ENCODE peak calls at places on chromosomes 1 and 21, in seven cellular contexts. W is neuronal stem cell, J is trophoblast cell, V is mesenchymal stem cell, L is IMR-90, F is mesendoderm, P is H1. N is an unnamed sample. For H3K4me1, the result is how much of the 10 kb centered on the place peaks cover.

GRCh38 chr1:37391181-37391949 is 83.0 kb upstream of the ZC3H12A start:
- DNase-seq in W (no peak), J (no peak), V (no peak), L (no peak), F (peak), P (no peak), N (peak)

GRCh38 chr1:115302390-115302961 is 35.6 kb downstream of the NGF start:
- DNase-seq in W (no peak), J (no peak), V (peak), L (peak), F (peak), P (no peak), N (no peak)

GRCh38 chr1:5640845-5641244 is 351.4 kb downstream of the NPHP4 start:
- DNase-seq in W (peak), J (no peak), V (no peak), L (no peak), F (peak), P (no peak), N (peak)

GRCh38 chr1:43247256-43247921 is 22.4 kb upstream of the TMEM125 start:
- DNase-seq in W (no peak), J (no peak), V (no peak), L (no peak), F (no peak), P (no peak), N (no peak)

GRCh38 chr1:84998642-84999280 is 1.8 kb upstream of the MCOLN2 start:
- DNase-seq in W (peak), J (no peak), V (peak), L (peak), F (peak), P (no peak), N (no peak)

GRCh38 chr21:34802180-34802899 is 133.5 kb downstream of the CLIC6 start:
- DNase-seq in W (no peak), J (peak), V (no peak), L (no peak), F (no peak), P (no peak), N (no peak)

GRCh38 chr21:26845750-26846035 is 484 bp upstream of the ADAMTS1 start:
- DNase-seq in W (no peak), J (no peak), V (no peak), L (no peak), F (no peak), P (no peak), N (no peak)

GRCh38 chr1:90821793-90822359 is 104.8 kb upstream of the BARHL2 start:
- DNase-seq in W (no peak), J (no peak), V (no peak), L (no peak), F (no peak), P (no peak), N (no peak)

GRCh38 chr1:100719490-100719889 is at the start of gene VCAM1:
- DNase-seq in W (peak), J (no peak), V (peak), L (peak), F (peak), P (peak), N (peak)

GRCh38 chr1:156661932-156662587 is 15.1 kb downstream of the NES start:
- DNase-seq in W (no peak), J (no peak), V (peak), L (peak), F (peak), P (no peak), N (no peak)

GRCh38 chr1:224205438-224205840 is 22.4 kb downstream of the DEGS1 start:
- DNase-seq in W (no peak), J (peak), V (peak), L (peak), F (no peak), P (no peak), N (no peak)

GRCh38 chr21:45488839-45489479 is 53.3 kb downstream of the SLC19A1 start:
- DNase-seq in W (no peak), J (no peak), V (no peak), L (no peak), F (no peak), P (peak), N (peak)

GRCh38 chr1:107196973-107197562 is 56.2 kb downstream of the NTNG1 start:
- DNase-seq in W (peak), J (no peak), V (no peak), L (peak), F (peak), P (no peak), N (peak)

GRCh38 chr1:43799656-43800629 is 92.6 kb downstream of the ST3GAL3 start:
- DNase-seq in W (no peak), J (no peak), V (peak), L (peak), F (no peak), P (no peak), N (no peak)

GRCh38 chr1:221708076-221708571 is 33.8 kb downstream of the DUSP10 start:
- DNase-seq in W (no peak), J (peak), V (peak), L (no peak), F (no peak), P (no peak), N (no peak)

GRCh38 chr1:50332941-50333594 is 90.2 kb downstream of the DMRTA2 start:
- DNase-seq in W (peak), J (peak), V (peak), L (peak), F (peak), P (peak), N (peak)

GRCh38 chr1:116841569-116842364 is 67.9 kb upstream of the PTGFRN start:
- DNase-seq in W (no peak), J (no peak), V (no peak), L (no peak), F (no peak), P (no peak), N (no peak)

GRCh38 chr1:214549604-214550338 is 1.6 kb downstream of the PTPN14 start:
- DNase-seq in W (no peak), J (no peak), V (peak), L (peak), F (peak), P (no peak), N (no peak)

GRCh38 chr1:21664806-21665588 is 4.2 kb downstream of the RAP1GAP start:
- DNase-seq in W (no peak), J (no peak), V (no peak), L (no peak), F (no peak), P (no peak), N (no peak)

GRCh38 chr1:66940968-66941367 is 16.2 kb downstream of the MIER1 start:
- DNase-seq in W (no peak), J (no peak), V (no peak), L (peak), F (no peak), P (no peak), N (no peak)

GRCh38 chr1:61851235-61851634 is 109.0 kb downstream of the PATJ start:
- DNase-seq in W (no peak), J (no peak), V (no peak), L (no peak), F (peak), P (no peak), N (no peak)

GRCh38 chr1:200919386-200919785 is 24.7 kb downstream of the INAVA start:
- DNase-seq in W (no peak), J (no peak), V (no peak), L (no peak), F (no peak), P (no peak), N (no peak)

GRCh38 chr1:34131396-34132160 is 33.5 kb downstream of the CSMD2 start:
- DNase-seq in W (no peak), J (no peak), V (no peak), L (no peak), F (no peak), P (no peak), N (no peak)
- H2BK120ac ChIP-seq in W (no peak), J (no peak), V (no peak), L (no peak), F (no peak), P (no peak), N (no peak)

GRCh38 chr1:41864471-41865040 is 54.2 kb downstream of the HIVEP3 start:
- DNase-seq in W (no peak), J (peak), V (peak), L (peak), F (peak), P (no peak), N (no peak)
- H3K4me1 ChIP-seq in W (under half), J (under half), V (under half), L (under half), F (under half), P (under half), N (under half)

GRCh38 chr1:55211909-55212308 is 3.3 kb downstream of the USP24 start:
- DNase-seq in W (no peak), J (no peak), V (no peak), L (no peak), F (no peak), P (no peak), N (no peak)
- H4K8ac ChIP-seq in W (no peak), J (no peak), V (no peak), L (no peak), F (no peak), P (no peak), N (no peak)

GRCh38 chr1:2330511-2331199 is 60.7 kb downstream of the MORN1 start:
- DNase-seq in W (no peak), J (peak), V (no peak), L (peak), F (no peak), P (no peak), N (no peak)

GRCh38 chr1:2326524-2326923 is 64.8 kb downstream of the MORN1 start:
- DNase-seq in W (no peak), J (no peak), V (no peak), L (no peak), F (no peak), P (no peak), N (no peak)

GRCh38 chr1:2330035-2330434 is 61.3 kb downstream of the MORN1 start:
- DNase-seq in W (no peak), J (no peak), V (no peak), L (no peak), F (no peak), P (no peak), N (no peak)

GRCh38 chr1:2328676-2329455 is 62.5 kb downstream of the MORN1 start:
- DNase-seq in W (no peak), J (no peak), V (no peak), L (no peak), F (no peak), P (no peak), N (no peak)

DNA sequence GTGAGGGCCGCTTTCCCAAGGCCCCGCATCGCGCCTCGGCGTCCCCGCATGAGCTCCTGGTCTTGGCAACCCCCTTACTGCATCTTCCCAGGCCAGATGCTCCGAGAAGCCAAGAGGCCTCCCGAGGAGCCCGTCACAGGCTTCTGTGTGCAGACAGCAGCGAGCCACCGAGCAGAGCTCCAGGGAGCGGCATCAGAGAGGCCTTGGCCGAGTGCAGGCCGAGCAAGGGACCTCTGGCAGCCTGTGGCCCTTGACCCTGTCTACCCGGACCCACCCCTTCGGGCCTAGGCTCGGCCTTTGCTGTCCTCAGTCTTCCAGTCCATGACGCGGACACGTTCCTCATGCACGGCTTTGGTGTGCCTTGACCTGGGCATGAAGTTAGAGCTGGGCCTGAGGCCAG is 63.5 kb downstream of the MORN1 start:
- DNase-seq in W (no peak), J (no peak), V (no peak), L (no peak), F (no peak), P (no peak), N (no peak)
- H2BK120ac ChIP-seq in W (no peak), J (no peak), V (no peak), L (no peak), F (no peak), P (no peak), N (no peak)

GRCh38 chr1:246787781-246788513 is 63.7 kb downstream of the SCCPDH start:
- DNase-seq in W (no peak), J (no peak), V (no peak), L (no peak), F (no peak), P (no peak), N (no peak)
- H3K4me1 ChIP-seq in W (under half), J (under half), V (under half), L (under half), F (under half), P (under half), N (under half)

GRCh38 chr1:212244441-212244840 is 40.8 kb upstream of the PPP2R5A start:
- DNase-seq in W (no peak), J (no peak), V (no peak), L (no peak), F (no peak), P (no peak), N (no peak)
- H4K8ac ChIP-seq in W (no peak), J (no peak), V (no peak), L (no peak), F (no peak), P (no peak), N (no peak)

GRCh38 chr1:53658489-53659230 is 80.3 kb downstream of the GLIS1 start:
- DNase-seq in W (no peak), J (no peak), V (no peak), L (no peak), F (no peak), P (no peak), N (no peak)

GRCh38 chr1:53657891-53658396 is 81.0 kb downstream of the GLIS1 start:
- DNase-seq in W (no peak), J (no peak), V (no peak), L (no peak), F (no peak), P (no peak), N (no peak)

GRCh38 chr1:53656916-53657170 is 82.1 kb downstream of the GLIS1 start:
- DNase-seq in W (no peak), J (no peak), V (no peak), L (no peak), F (no peak), P (no peak), N (no peak)

GRCh38 chr1:53656062-53656915 is 82.7 kb downstream of the GLIS1 start:
- DNase-seq in W (no peak), J (no peak), V (peak), L (peak), F (no peak), P (no peak), N (no peak)

DNA sequence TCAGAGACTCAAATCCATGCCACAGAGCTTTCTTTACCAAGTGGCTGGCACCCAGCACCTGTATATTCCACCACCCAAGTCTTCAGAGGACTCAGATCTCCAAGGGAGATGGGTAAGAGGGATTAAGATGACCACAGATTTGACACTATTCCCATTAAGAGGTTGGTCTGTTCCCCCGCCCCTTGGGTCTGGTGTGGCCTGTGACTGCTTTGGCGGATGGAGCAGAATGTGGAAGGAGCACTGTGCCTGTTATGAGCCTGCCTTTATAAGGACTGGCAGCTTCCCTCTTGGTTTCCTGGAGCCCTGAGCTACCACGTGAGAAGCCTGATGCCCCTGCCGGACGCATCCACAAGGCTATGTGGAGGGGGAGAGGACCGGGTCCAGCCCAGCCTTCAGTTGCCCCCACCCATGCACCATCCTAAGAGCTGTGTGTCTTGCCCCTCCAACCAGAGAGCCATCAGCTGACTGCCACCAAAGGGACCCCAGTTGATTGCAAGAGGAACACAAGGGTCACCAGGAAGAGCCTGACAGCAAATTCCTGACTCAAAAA is 81.6 kb downstream of the GLIS1 start:
- DNase-seq in W (no peak), J (no peak), V (no peak), L (no peak), F (no peak), P (no peak), N (no peak)
- H2BK120ac ChIP-seq in W (no peak), J (no peak), V (no peak), L (peak), F (no peak), P (no peak), N (no peak)

GRCh38 chr1:3618904-3619671 is 5.7 kb upstream of the TPRG1L start:
- DNase-seq in W (peak), J (peak), V (peak), L (peak), F (peak), P (no peak), N (peak)
- H3K4me1 ChIP-seq in W (under half), J (under half), V (under half), L (under half), F (under half), P (under half), N (under half)

DNA sequence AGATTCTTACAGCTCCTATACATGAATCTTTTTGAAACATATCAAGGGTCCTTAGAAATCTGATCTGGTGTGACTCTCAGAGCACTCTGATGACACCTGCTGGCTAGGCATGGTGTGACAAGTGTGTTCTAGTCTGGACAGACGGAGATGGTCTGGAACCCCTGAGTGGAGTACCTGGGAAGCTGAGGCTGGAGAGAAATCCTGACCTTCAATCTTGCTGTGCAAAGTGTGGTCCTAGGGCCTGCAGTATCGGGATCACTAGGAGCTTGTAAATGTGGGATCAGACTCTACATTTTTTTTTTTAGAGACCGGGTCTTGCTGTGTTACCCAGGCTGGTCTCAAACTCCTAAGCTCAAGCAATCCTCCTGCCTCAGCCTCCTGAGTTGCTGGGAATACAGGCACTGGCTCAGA is 78.6 kb upstream of the SOD1 start:
- DNase-seq in W (peak), J (peak), V (peak), L (peak), F (peak), P (no peak), N (peak)
- H4K8ac ChIP-seq in W (no peak), J (no peak), V (no peak), L (no peak), F (no peak), P (no peak), N (no peak)

N was measured in H9.